ENCODE peak calls at places on chromosomes 6 and 20, in six cellular contexts. Z is IMR-90, E is stomach, A is vagina, V is heart left ventricle, F is prostate gland. K is an unnamed sample.

GRCh38 chr6:7546383-7546782 is 4.9 kb downstream of the DSP start:
- DNase-seq in Z (no peak), F (no peak), A (no peak), V (no peak), E (no peak), K (no peak)

GRCh38 chr6:98835149-98836024 is 1.0 kb downstream of the POU3F2 start:
- DNase-seq in Z (no peak), F (no peak), E (no peak), A (no peak), V (no peak), K (no peak)

GRCh38 chr6:158571826-158572652 is 12.1 kb downstream of the TMEM181 start:
- DNase-seq in F (no peak), V (no peak), E (peak; percentile 92), Z (no peak), A (no peak), K (no peak)

GRCh38 chr6:14729186-14729871 is 516.5 kb upstream of the JARID2 start:
- DNase-seq in F (no peak), E (no peak), A (no peak), Z (no peak), V (no peak), K (no peak)

GRCh38 chr6:160041608-160042007 is 72.7 kb downstream of the IGF2R start:
- DNase-seq in F (peak; percentile 91), E (peak; percentile 83), A (peak; percentile 86), V (peak; percentile 52), Z (peak; percentile 70), K (peak; percentile 76)

GRCh38 chr6:111765681-111766523 is 107.3 kb downstream of the FYN start:
- DNase-seq in E (no peak), V (no peak), F (no peak), Z (peak; percentile 54), A (no peak), K (no peak)

GRCh38 chr6:43990627-43991619 is 136.3 kb downstream of the MRPL14 start:
- DNase-seq in A (no peak), E (no peak), F (no peak), Z (peak; percentile 89), V (no peak), K (no peak)

GRCh38 chr6:45657243-45657642 is 279.5 kb upstream of the SUPT3H start:
- DNase-seq in E (no peak), V (no peak), Z (peak; percentile 76), A (no peak), F (no peak), K (no peak)

GRCh38 chr6:156420172-156420993 is 356.8 kb upstream of the ARID1B start:
- DNase-seq in E (no peak), A (no peak), V (no peak), Z (peak; percentile 35), F (no peak), K (no peak)

GRCh38 chr6:149094934-149095341 is 222.6 kb upstream of the TAB2 start:
- DNase-seq in V (no peak), E (no peak), A (no peak), F (no peak), Z (peak; percentile 48), K (no peak)

GRCh38 chr6:143959865-143960264 is 48.2 kb downstream of the PLAGL1 start:
- DNase-seq in V (no peak), A (no peak), F (no peak), E (no peak), Z (peak; percentile 5), K (no peak)
- H3K4me1 ChIP-seq in V (no peaks in the 10 kb centered on the region), A (peaks cover 18% of the 10 kb centered on the region), F (no peaks in the 10 kb centered on the region), E (peaks cover 6% of the 10 kb centered on the region), Z (peaks cover 6% of the 10 kb centered on the region), K (no peaks in the 10 kb centered on the region)

GRCh38 chr6:42563697-42564495 is at the start of gene UBR2:
- DNase-seq in F (peak; percentile 98), A (peak; percentile 99), E (peak; percentile 97), V (peak; percentile 98), Z (peak; percentile 99), K (peak; percentile 98)
- TF ChIP-seq POLR2A in F (peak; percentile 92), A (no peak), E (peak; percentile 79), V (peak; percentile 95), Z (no peak), K (peak; percentile 94)

GRCh38 chr20:51496964-51497363 is 45.6 kb downstream of the NFATC2 start:
- DNase-seq in Z (no peak), A (no peak), F (no peak), E (no peak), V (no peak), K (no peak)
- TF ChIP-seq CTCF in Z (no peak), A (no peak), F (no peak), E (no peak), V (no peak), K (no peak)

DNA sequence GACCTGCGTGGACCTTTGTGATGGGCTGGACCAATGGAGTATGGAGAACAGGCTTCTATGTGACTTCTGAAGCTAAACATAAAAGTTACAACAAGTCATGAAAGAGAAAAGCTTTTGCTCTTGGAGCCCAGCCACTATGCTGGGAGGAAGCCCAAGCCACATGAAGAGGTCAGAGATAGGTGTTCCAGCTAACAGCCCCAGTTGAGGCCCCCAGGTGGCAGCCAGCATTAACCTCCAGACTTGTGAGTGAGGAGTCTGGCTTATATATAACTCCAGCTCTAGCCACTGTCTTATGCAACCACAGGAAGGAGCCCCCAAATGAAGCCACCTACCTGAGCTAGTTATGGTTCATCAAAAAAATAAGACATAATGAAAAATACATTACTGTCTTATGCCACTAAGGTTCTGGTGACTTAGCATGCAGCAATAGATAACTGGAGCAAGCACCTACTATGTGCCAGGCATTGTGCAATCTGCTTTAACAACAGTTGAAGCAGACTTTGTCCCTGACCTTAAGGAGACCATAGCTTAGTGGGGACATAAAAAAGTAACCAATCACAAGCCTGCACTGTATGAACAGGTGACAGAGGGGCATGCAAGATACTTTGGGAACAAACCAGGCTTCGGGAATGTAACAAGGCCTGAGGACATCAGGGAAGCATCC is 599.6 kb downstream of the PTPRT start:
- DNase-seq in Z (no peak), E (no peak), A (no peak), V (no peak), F (no peak), K (no peak)
- H3K4me1 ChIP-seq in Z (no peaks in the 10 kb centered on the region), E (no peaks in the 10 kb centered on the region), A (no peaks in the 10 kb centered on the region), V (no peaks in the 10 kb centered on the region), F (no peaks in the 10 kb centered on the region), K (no peaks in the 10 kb centered on the region)

GRCh38 chr6:167666571-167667203 is 160.0 kb upstream of the AFDN start:
- DNase-seq in V (no peak), A (no peak), F (no peak), Z (no peak), E (no peak), K (no peak)

GRCh38 chr6:167668754-167669552 is 157.8 kb upstream of the AFDN start:
- DNase-seq in E (no peak), Z (no peak), A (no peak), F (no peak), V (no peak), K (no peak)

GRCh38 chr6:167667204-167668018 is 159.3 kb upstream of the AFDN start:
- DNase-seq in A (no peak), F (no peak), V (no peak), Z (no peak), E (no peak), K (no peak)

GRCh38 chr6:167669553-167669849 is 157.2 kb upstream of the AFDN start:
- DNase-seq in Z (no peak), E (no peak), V (no peak), F (no peak), A (no peak), K (no peak)

GRCh38 chr6:167668019-167668753 is 158.5 kb upstream of the AFDN start:
- DNase-seq in F (no peak), E (no peak), Z (no peak), V (no peak), A (no peak), K (peak; percentile 60)
- TF ChIP-seq POLR2A in F (no peak), E (no peak), Z (no peak), V (no peak), A (no peak), K (no peak)

DNA sequence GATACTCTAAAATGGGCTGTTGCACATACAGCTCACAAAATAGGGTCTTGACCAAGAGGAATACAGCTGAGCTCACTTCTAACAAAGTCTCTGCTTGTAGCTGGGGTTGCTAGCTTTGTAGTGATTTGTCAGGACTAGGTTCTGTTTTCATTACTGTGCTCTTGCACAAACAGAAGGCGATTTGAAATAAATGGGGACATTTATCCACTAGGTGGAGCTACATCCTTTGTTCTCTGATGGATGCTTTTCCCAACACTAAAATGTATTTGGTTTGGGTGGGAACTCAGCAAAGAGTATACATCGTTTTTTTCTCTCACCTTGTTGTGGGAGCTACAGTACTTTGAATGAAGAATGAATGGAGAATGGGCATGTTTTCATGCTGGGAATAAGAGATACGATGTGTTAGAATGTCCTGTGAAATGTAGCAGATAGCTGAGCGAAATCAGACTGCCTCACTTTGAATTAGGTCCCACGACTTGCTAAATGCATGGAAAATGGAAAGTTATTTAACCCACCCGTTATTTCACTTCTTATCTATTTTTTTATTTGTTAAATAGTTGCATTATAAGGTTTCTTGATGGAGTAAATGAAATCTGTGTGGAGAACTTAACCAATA is 494.7 kb upstream of the MAP3K7 start:
- DNase-seq in E (no peak), A (no peak), F (peak; percentile 27), Z (peak; percentile 52), V (no peak), K (no peak)
- TF ChIP-seq CTCF in E (no peak), A (peak; percentile 18), F (no peak), Z (peak; percentile 68), V (peak; percentile 54), K (peak; percentile 49)

DNA sequence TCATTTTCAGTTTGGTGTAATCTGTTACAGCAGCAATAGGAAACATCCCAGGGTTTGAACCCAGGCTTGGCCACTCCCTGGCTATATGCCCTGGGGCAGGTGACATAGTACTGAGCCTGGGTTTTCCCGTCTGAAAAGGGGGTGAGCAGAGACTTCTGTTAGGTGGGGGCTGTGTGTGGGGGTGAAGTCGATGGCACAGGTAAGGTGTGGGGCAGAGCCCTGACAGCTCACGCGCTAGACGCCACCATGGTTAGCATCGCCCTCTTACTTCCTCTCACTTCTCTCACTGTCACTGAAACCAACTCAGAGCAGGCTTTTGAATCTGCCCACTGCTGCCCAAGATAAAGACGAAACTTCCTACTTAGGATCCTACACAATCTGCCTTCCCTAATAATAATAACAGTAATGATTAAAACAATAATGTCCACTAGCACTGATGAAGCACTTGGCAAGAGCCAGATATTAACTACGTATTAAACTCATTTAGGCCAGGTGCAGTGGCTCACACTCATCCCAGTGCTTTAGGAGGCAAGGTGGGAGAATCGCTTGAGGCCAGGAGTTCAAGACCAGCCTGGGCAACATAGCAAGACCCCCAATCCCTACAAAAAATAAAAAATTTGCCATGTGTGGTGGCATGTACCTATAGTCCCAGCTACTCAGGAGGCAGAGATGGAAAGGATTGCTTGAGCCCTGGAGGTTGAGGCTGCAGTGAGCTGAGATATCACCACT is 117.9 kb upstream of the PTPN1 start:
- DNase-seq in Z (no peak), E (no peak), V (no peak), F (no peak), A (no peak), K (no peak)
- H3K4me1 ChIP-seq in Z (peaks cover 4% of the 10 kb centered on the region), E (peaks cover 75% of the 10 kb centered on the region), V (no peaks in the 10 kb centered on the region), F (peaks cover 22% of the 10 kb centered on the region), A (peaks cover 8% of the 10 kb centered on the region), K (peaks cover 45% of the 10 kb centered on the region)